ENCODE peak calls at places on chromosomes 16 and 17, in nine cellular contexts. One of them, this sample, is unnamed.

GRCh38 chr17:66755101-66755943 is 79.6 kb upstream of the CACNG5 start:
- DNase-seq in PC-9: no peak
- DNase-seq in MM.1S: no peak
- DNase-seq in GM23338: no peak
- DNase-seq in neural progenitor cell: no peak
- DNase-seq in mammary epithelial cell: peak; percentile 48
- DNase-seq in HCT116: peak; percentile 6
- DNase-seq in PC-3: peak; percentile 80
- DNase-seq in H1: no peak
- DNase-seq in this sample: no peak

GRCh38 chr16:66858740-66859396 is 14.7 kb downstream of the CA7 start:
- DNase-seq in MM.1S: no peak
- DNase-seq in GM23338: no peak
- DNase-seq in PC-3: peak; percentile 78
- DNase-seq in mammary epithelial cell: peak; percentile 52
- DNase-seq in neural progenitor cell: no peak
- DNase-seq in PC-9: peak; percentile 76
- DNase-seq in H1: no peak
- DNase-seq in HCT116: peak; percentile 63
- DNase-seq in this sample: no peak

GRCh38 chr16:30787613-30788378 is 791 bp upstream of the ZNF629 start:
- DNase-seq in mammary epithelial cell: no peak
- DNase-seq in neural progenitor cell: no peak
- DNase-seq in H1: no peak
- DNase-seq in GM23338: no peak
- DNase-seq in HCT116: no peak
- DNase-seq in PC-3: no peak
- DNase-seq in PC-9: no peak
- DNase-seq in MM.1S: no peak
- DNase-seq in this sample: no peak

GRCh38 chr16:80932725-80933124 is 74.0 kb downstream of the CMC2 start:
- DNase-seq in PC-3: peak; percentile 82
- DNase-seq in neural progenitor cell: no peak
- DNase-seq in HCT116: no peak
- DNase-seq in mammary epithelial cell: peak; percentile 50
- DNase-seq in MM.1S: no peak
- DNase-seq in H1: no peak
- DNase-seq in GM23338: peak; percentile 40
- DNase-seq in PC-9: peak; percentile 53
- DNase-seq in this sample: no peak

GRCh38 chr16:86970726-86971125 is 346.5 kb downstream of the C16orf95 start:
- DNase-seq in neural progenitor cell: no peak
- DNase-seq in MM.1S: no peak
- DNase-seq in PC-9: no peak
- DNase-seq in HCT116: no peak
- DNase-seq in H1: no peak
- DNase-seq in mammary epithelial cell: no peak
- DNase-seq in GM23338: no peak
- DNase-seq in PC-3: no peak
- DNase-seq in this sample: no peak

GRCh38 chr16:21208429-21208828 is 2.9 kb downstream of the ZP2 start:
- DNase-seq in mammary epithelial cell: no peak
- DNase-seq in MM.1S: no peak
- DNase-seq in GM23338: no peak
- DNase-seq in PC-3: no peak
- DNase-seq in HCT116: no peak
- DNase-seq in neural progenitor cell: no peak
- DNase-seq in H1: no peak
- DNase-seq in PC-9: no peak
- DNase-seq in this sample: no peak

GRCh38 chr17:78272181-78272913 is 40.9 kb downstream of the TMEM235 start:
- DNase-seq in MM.1S: peak; percentile 29
- DNase-seq in neural progenitor cell: peak; percentile 65
- DNase-seq in mammary epithelial cell: peak; percentile 99
- DNase-seq in PC-3: peak; percentile 47
- DNase-seq in GM23338: peak; percentile 80
- DNase-seq in H1: no peak
- DNase-seq in PC-9: peak; percentile 58
- DNase-seq in HCT116: no peak
- DNase-seq in this sample: peak; percentile 91

GRCh38 chr17:45409659-45410076 is 23.0 kb downstream of the ARHGAP27 start:
- DNase-seq in neural progenitor cell: no peak
- DNase-seq in HCT116: no peak
- DNase-seq in PC-3: no peak
- DNase-seq in mammary epithelial cell: no peak
- DNase-seq in PC-9: no peak
- DNase-seq in H1: no peak
- DNase-seq in GM23338: no peak
- DNase-seq in MM.1S: no peak
- DNase-seq in this sample: no peak

GRCh38 chr16:6132121-6132520 is 1034.5 kb upstream of the EEF2KMT start:
- DNase-seq in HCT116: no peak
- DNase-seq in MM.1S: no peak
- DNase-seq in GM23338: no peak
- DNase-seq in neural progenitor cell: no peak
- DNase-seq in mammary epithelial cell: no peak
- DNase-seq in PC-3: no peak
- DNase-seq in H1: no peak
- DNase-seq in PC-9: no peak
- DNase-seq in this sample: no peak

GRCh38 chr17:185445-186138 is 4.1 kb upstream of the DOC2B start:
- DNase-seq in MM.1S: peak; percentile 25
- DNase-seq in PC-3: no peak
- DNase-seq in PC-9: no peak
- DNase-seq in HCT116: no peak
- DNase-seq in neural progenitor cell: peak; percentile 66
- DNase-seq in mammary epithelial cell: peak; percentile 75
- DNase-seq in H1: no peak
- DNase-seq in GM23338: no peak
- DNase-seq in this sample: no peak

GRCh38 chr17:7380321-7380720 is 568 bp upstream of the TNK1 start:
- DNase-seq in HCT116: no peak
- DNase-seq in H1: no peak
- DNase-seq in GM23338: peak; percentile 46
- DNase-seq in MM.1S: no peak
- DNase-seq in neural progenitor cell: no peak
- DNase-seq in PC-9: peak; percentile 44
- DNase-seq in mammary epithelial cell: no peak
- DNase-seq in PC-3: peak; percentile 11
- DNase-seq in this sample: no peak

GRCh38 chr17:31593806-31594205 is 202.3 kb downstream of the RAB11FIP4 start:
- DNase-seq in MM.1S: no peak
- DNase-seq in PC-9: peak; percentile 29
- DNase-seq in GM23338: no peak
- DNase-seq in H1: no peak
- DNase-seq in PC-3: no peak
- DNase-seq in HCT116: no peak
- DNase-seq in mammary epithelial cell: peak; percentile 78
- DNase-seq in neural progenitor cell: no peak
- DNase-seq in this sample: peak; percentile 52

GRCh38 chr16:49617710-49618330 is 238.1 kb downstream of the ZNF423 start:
- DNase-seq in PC-9: no peak
- DNase-seq in MM.1S: no peak
- DNase-seq in GM23338: no peak
- DNase-seq in H1: peak; percentile 32
- DNase-seq in HCT116: no peak
- DNase-seq in neural progenitor cell: no peak
- DNase-seq in PC-3: no peak
- DNase-seq in mammary epithelial cell: no peak
- DNase-seq in this sample: no peak

GRCh38 chr17:81553018-81553615 is 964 bp upstream of the FAAP100 start:
- DNase-seq in H1: peak; percentile 83
- DNase-seq in neural progenitor cell: peak; percentile 90
- DNase-seq in MM.1S: peak; percentile 94
- DNase-seq in mammary epithelial cell: peak; percentile 80
- DNase-seq in HCT116: peak; percentile 80
- DNase-seq in GM23338: peak; percentile 98
- DNase-seq in PC-3: peak; percentile 85
- DNase-seq in PC-9: peak; percentile 85
- DNase-seq in this sample: peak; percentile 33

DNA sequence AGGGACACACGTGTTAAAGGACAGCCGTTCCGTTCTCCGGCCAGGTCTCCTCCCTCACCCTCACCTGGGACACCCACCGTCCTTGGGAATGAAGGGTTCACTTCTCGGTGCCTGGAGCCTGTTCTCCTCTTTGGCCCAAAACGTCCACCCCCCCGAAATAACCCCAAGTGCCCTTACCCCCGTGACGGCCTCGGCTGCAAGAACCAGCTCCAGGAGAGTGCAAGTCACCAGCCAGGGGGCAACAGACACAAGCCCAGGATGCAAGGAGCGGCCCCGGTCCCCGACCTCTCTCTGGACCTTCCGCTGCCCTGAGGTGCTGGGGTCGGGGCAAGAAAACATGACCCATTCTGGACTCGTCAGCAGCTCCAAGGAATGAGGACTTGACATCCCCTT is 20.0 kb upstream of the UBE2I start:
- DNase-seq in neural progenitor cell: peak; percentile 31
- DNase-seq in PC-9: no peak
- DNase-seq in HCT116: no peak
- DNase-seq in MM.1S: no peak
- DNase-seq in GM23338: no peak
- DNase-seq in PC-3: no peak
- DNase-seq in H1: no peak
- DNase-seq in mammary epithelial cell: no peak
- DNase-seq in this sample: no peak
- TF ChIP-seq EZH2 in neural progenitor cell: no peak
- TF ChIP-seq EZH2 in PC-9: no peak
- TF ChIP-seq EZH2 in HCT116: no peak
- TF ChIP-seq EZH2 in MM.1S: no peak
- TF ChIP-seq EZH2 in GM23338: no peak
- TF ChIP-seq EZH2 in PC-3: no peak
- TF ChIP-seq EZH2 in H1: no peak
- TF ChIP-seq EZH2 in mammary epithelial cell: no peak
- TF ChIP-seq EZH2 in this sample: no peak

GRCh38 chr17:48623583-48623982 is 2.6 kb downstream of the HOXB9 start:
- DNase-seq in H1: no peak
- DNase-seq in HCT116: no peak
- DNase-seq in mammary epithelial cell: no peak
- DNase-seq in PC-9: no peak
- DNase-seq in MM.1S: no peak
- DNase-seq in GM23338: no peak
- DNase-seq in neural progenitor cell: no peak
- DNase-seq in PC-3: no peak
- DNase-seq in this sample: no peak

GRCh38 chr17:48619821-48620496 is 4.9 kb upstream of the HOXB8 start:
- DNase-seq in H1: no peak
- DNase-seq in GM23338: peak; percentile 53
- DNase-seq in mammary epithelial cell: no peak
- DNase-seq in MM.1S: no peak
- DNase-seq in PC-9: no peak
- DNase-seq in neural progenitor cell: peak; percentile 57
- DNase-seq in PC-3: no peak
- DNase-seq in HCT116: no peak
- DNase-seq in this sample: no peak

GRCh38 chr17:48622857-48623256 is 3.3 kb downstream of the HOXB9 start:
- DNase-seq in H1: no peak
- DNase-seq in PC-9: no peak
- DNase-seq in HCT116: no peak
- DNase-seq in mammary epithelial cell: no peak
- DNase-seq in MM.1S: no peak
- DNase-seq in PC-3: no peak
- DNase-seq in neural progenitor cell: no peak
- DNase-seq in GM23338: no peak
- DNase-seq in this sample: no peak

GRCh38 chr17:48620497-48621139 is 5.5 kb upstream of the HOXB8 start:
- DNase-seq in MM.1S: no peak
- DNase-seq in GM23338: no peak
- DNase-seq in H1: no peak
- DNase-seq in neural progenitor cell: no peak
- DNase-seq in HCT116: no peak
- DNase-seq in PC-3: no peak
- DNase-seq in mammary epithelial cell: no peak
- DNase-seq in PC-9: no peak
- DNase-seq in this sample: no peak

DNA sequence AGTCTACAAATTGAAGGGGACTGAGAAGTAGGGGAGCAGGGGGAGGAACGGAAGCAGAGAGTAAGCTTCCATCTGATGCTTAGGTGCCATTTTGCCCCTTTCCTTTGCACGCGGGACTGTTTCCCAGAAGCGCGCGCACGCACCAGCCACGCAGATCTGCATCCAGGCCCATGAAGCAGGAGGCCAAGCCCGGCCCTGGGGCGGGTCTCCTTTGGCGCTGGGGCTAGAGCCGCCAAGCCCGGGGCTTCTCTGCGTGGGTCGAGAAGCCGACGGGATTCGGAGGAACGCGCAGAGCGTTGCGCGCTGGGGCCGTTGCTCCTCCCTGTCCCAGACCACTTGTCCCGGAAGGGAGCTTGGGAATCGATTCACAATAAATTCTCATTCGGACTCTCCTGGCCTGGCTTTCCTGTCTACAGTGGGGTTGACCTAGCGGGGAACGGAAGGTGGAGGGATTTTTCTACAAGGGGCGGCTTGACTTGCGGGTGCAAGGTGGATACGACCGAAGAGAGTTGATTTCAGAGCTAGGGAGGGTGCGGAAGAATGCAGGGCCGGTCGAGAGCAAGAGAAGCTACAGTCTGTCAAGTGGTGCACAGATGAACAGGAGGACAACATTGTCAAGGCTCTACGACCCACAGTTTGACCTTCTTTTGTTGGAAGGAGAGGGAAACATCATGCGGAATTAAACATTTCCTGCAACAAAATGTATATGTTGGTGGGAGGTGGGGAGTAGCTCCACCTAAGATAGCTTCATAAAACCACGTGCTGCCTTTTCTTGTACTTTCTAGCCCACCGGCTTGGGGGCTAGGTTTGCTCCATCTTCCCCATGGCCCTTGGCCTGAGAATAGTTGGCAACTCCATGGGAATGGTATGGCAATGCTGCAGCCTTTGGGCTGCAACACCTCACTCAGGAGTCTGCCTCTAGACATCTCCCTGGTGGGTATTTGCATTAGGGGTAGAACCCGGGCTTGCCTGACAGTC is 4.5 kb downstream of the HOXB9 start:
- DNase-seq in PC-3: no peak
- DNase-seq in GM23338: no peak
- DNase-seq in mammary epithelial cell: no peak
- DNase-seq in HCT116: no peak
- DNase-seq in neural progenitor cell: no peak
- DNase-seq in MM.1S: no peak
- DNase-seq in H1: no peak
- DNase-seq in PC-9: no peak
- DNase-seq in this sample: no peak
- TF ChIP-seq EZH2 in PC-3: no peak
- TF ChIP-seq EZH2 in GM23338: peak; percentile 91
- TF ChIP-seq EZH2 in mammary epithelial cell: peak; percentile 60
- TF ChIP-seq EZH2 in HCT116: no peak
- TF ChIP-seq EZH2 in neural progenitor cell: peak; percentile 91
- TF ChIP-seq EZH2 in MM.1S: no peak
- TF ChIP-seq EZH2 in H1: peak; percentile 96
- TF ChIP-seq EZH2 in PC-9: no peak
- TF ChIP-seq EZH2 in this sample: peak; percentile 81

GRCh38 chr17:36808181-36808661 is 129.1 kb upstream of the LHX1 start:
- DNase-seq in mammary epithelial cell: peak; percentile 19
- DNase-seq in neural progenitor cell: peak; percentile 85
- DNase-seq in HCT116: no peak
- DNase-seq in H1: no peak
- DNase-seq in GM23338: peak; percentile 78
- DNase-seq in MM.1S: no peak
- DNase-seq in PC-9: no peak
- DNase-seq in PC-3: no peak
- DNase-seq in this sample: no peak
- TF ChIP-seq EZH2 in mammary epithelial cell: no peak
- TF ChIP-seq EZH2 in neural progenitor cell: peak; percentile 95
- TF ChIP-seq EZH2 in HCT116: no peak
- TF ChIP-seq EZH2 in H1: peak; percentile 66
- TF ChIP-seq EZH2 in GM23338: peak; percentile 34
- TF ChIP-seq EZH2 in MM.1S: no peak
- TF ChIP-seq EZH2 in PC-9: no peak
- TF ChIP-seq EZH2 in PC-3: peak; percentile 50
- TF ChIP-seq EZH2 in this sample: peak; percentile 2

GRCh38 chr17:61411944-61412859 is 12.6 kb downstream of the TBX2 start:
- DNase-seq in PC-9: peak; percentile 89
- DNase-seq in MM.1S: peak; percentile 75
- DNase-seq in neural progenitor cell: peak; percentile 92
- DNase-seq in mammary epithelial cell: peak; percentile 81
- DNase-seq in PC-3: peak; percentile 89
- DNase-seq in GM23338: peak; percentile 78
- DNase-seq in HCT116: peak; percentile 49
- DNase-seq in H1: peak; percentile 89
- DNase-seq in this sample: peak; percentile 55
- TF ChIP-seq EZH2 in PC-9: no peak
- TF ChIP-seq EZH2 in MM.1S: no peak
- TF ChIP-seq EZH2 in neural progenitor cell: peak; percentile 80
- TF ChIP-seq EZH2 in mammary epithelial cell: no peak
- TF ChIP-seq EZH2 in PC-3: no peak
- TF ChIP-seq EZH2 in GM23338: peak; percentile 59
- TF ChIP-seq EZH2 in HCT116: no peak
- TF ChIP-seq EZH2 in H1: peak; percentile 53
- TF ChIP-seq EZH2 in this sample: no peak